ENCODE peak calls at places on chromosome 1, in five cellular contexts. E is tibial artery; U is WTC11; N is CD8-positive, alpha-beta memory T cell; G is lower leg skin. P is an unnamed sample.

GRCh38 chr1:42173155-42173933 is 8.8 kb upstream of the GUCA2A start:
- DNase-seq in N (peak; percentile 48), E (no peak), G (peak; percentile 40), U (peak; percentile 82), P (peak; percentile 86)

GRCh38 chr1:41547781-41548560 is 63.5 kb upstream of the EDN2 start:
- DNase-seq in E (no peak), U (no peak), G (no peak), N (no peak), P (no peak)

GRCh38 chr1:229693124-229693523 is 67.1 kb downstream of the URB2 start:
- DNase-seq in E (no peak), G (no peak), N (no peak), U (no peak), P (no peak)

GRCh38 chr1:169115891-169116585 is 9.5 kb downstream of the ATP1B1 start:
- DNase-seq in U (no peak), G (peak; percentile 63), E (peak; percentile 37), N (no peak), P (no peak)

GRCh38 chr1:112713466-112714312 is 1.4 kb downstream of the PPM1J start:
- DNase-seq in U (no peak), N (no peak), G (no peak), E (peak; percentile 33), P (no peak)

GRCh38 chr1:10514490-10515235 is 39.9 kb downstream of the PEX14 start:
- DNase-seq in E (no peak), G (no peak), N (peak; percentile 21), U (no peak), P (peak; percentile 50)

GRCh38 chr1:42822833-42823392 is 5.7 kb upstream of the SVBP start:
- DNase-seq in N (no peak), G (no peak), E (no peak), U (no peak), P (no peak)

GRCh38 chr1:117656202-117656641 is 50.4 kb downstream of the TENT5C start:
- DNase-seq in E (no peak), N (peak; percentile 93), G (no peak), U (no peak), P (no peak)

GRCh38 chr1:154431586-154432373 is 26.6 kb downstream of the IL6R start:
- DNase-seq in E (no peak), G (peak; percentile 80), N (no peak), U (no peak), P (no peak)

P was measured in iPS-NIHi11.